ENCODE peak calls at places on chromosomes 3 and 15, in four cellular contexts. J is fibroblast of lung, U is left lung, O is adrenal gland. W is an unnamed sample.

GRCh38 chr15:72932461-72932860 is 119.8 kb upstream of the NEO1 start:
- DNase-seq in J (no peak), U (no peak), O (no peak), W (no peak)

GRCh38 chr3:142315083-142315482 is 89.7 kb upstream of the GK5 start:
- DNase-seq in O (no peak), U (no peak), J (peak; percentile 61), W (peak; percentile 32)

GRCh38 chr3:30873667-30874066 is 20.8 kb downstream of the GADL1 start:
- DNase-seq in U (no peak), J (no peak), O (no peak), W (no peak)

GRCh38 chr3:50473768-50474167 is 29.7 kb downstream of the CACNA2D2 start:
- DNase-seq in O (no peak), U (no peak), J (no peak), W (no peak)

GRCh38 chr3:111351334-111351733 is 190.7 kb upstream of the CD96 start:
- DNase-seq in U (no peak), J (no peak), O (no peak), W (no peak)

GRCh38 chr15:40963201-40963600 is 9.9 kb downstream of the CHAC1 start:
- DNase-seq in J (no peak), O (no peak), U (no peak), W (no peak)

GRCh38 chr3:152395764-152396163 is 127.0 kb downstream of the MBNL1 start:
- DNase-seq in O (no peak), U (no peak), J (no peak), W (no peak)

GRCh38 chr3:194272861-194273266 is 78.3 kb downstream of the CPN2 start:
- DNase-seq in O (peak; percentile 54), J (no peak), U (no peak), W (no peak)

GRCh38 chr3:123807820-123808219 is 76.3 kb downstream of the MYLK start:
- DNase-seq in O (no peak), U (no peak), J (no peak), W (no peak)

GRCh38 chr15:81215531-81215930 is 18.9 kb downstream of the IL16 start:
- DNase-seq in O (no peak), U (no peak), J (no peak), W (no peak)

GRCh38 chr15:66085128-66085527 is 168.4 kb downstream of the MEGF11 start:
- DNase-seq in J (no peak), U (no peak), O (no peak), W (no peak)

GRCh38 chr15:81899730-81900129 is 146.1 kb downstream of the MEX3B start:
- DNase-seq in U (no peak), J (no peak), O (no peak), W (no peak)

GRCh38 chr3:197007296-197007940 is 22.2 kb downstream of the MELTF start:
- DNase-seq in J (no peak), U (peak; percentile 56), O (no peak), W (no peak)

GRCh38 chr3:45499529-45499928 is 95.0 kb upstream of the LIMD1 start:
- DNase-seq in J (peak; percentile 79), O (no peak), U (no peak), W (no peak)

GRCh38 chr3:87448559-87448958 is 172.2 kb upstream of the POU1F1 start:
- DNase-seq in O (no peak), U (no peak), J (no peak), W (no peak)

GRCh38 chr15:48936666-48937065 is 27.1 kb downstream of the SHC4 start:
- DNase-seq in U (no peak), O (no peak), J (peak; percentile 14), W (peak; percentile 57)

GRCh38 chr15:79053894-79054293 is 36.7 kb downstream of the RASGRF1 start:
- DNase-seq in U (no peak), J (no peak), O (no peak), W (no peak)

GRCh38 chr15:80404057-80404718 is at the start of gene ARNT2:
- DNase-seq in J (no peak), U (peak; percentile 80), O (no peak), W (no peak)

GRCh38 chr15:94295275-94295674 is 63.9 kb downstream of the MCTP2 start:
- DNase-seq in U (no peak), J (no peak), O (no peak), W (no peak)

GRCh38 chr3:171383206-171384018 is 76.8 kb downstream of the TNIK start:
- DNase-seq in U (no peak), O (no peak), J (peak; percentile 72), W (no peak)

GRCh38 chr3:125148836-125149235 is 63.7 kb downstream of the SLC12A8 start:
- DNase-seq in U (peak; percentile 84), J (peak; percentile 59), O (no peak), W (no peak)

GRCh38 chr15:31102049-31102321 is 460 bp upstream of the TRPM1 start:
- DNase-seq in U (no peak), J (no peak), O (no peak), W (no peak)

GRCh38 chr15:57624730-57625129 is 33.0 kb downstream of the MYZAP start:
- DNase-seq in U (no peak), J (no peak), O (no peak), W (no peak)

GRCh38 chr3:65412591-65412990 is 626.1 kb downstream of the MAGI1 start:
- DNase-seq in J (no peak), O (peak; percentile 84), U (no peak), W (no peak)

GRCh38 chr15:42002333-42002732 is 18.5 kb downstream of the PLA2G4E start:
- DNase-seq in J (no peak), O (no peak), U (no peak), W (no peak)

GRCh38 chr15:60758961-60759729 is 280.2 kb upstream of the ICE2 start:
- DNase-seq in U (no peak), O (no peak), J (peak; percentile 83), W (peak; percentile 99)

GRCh38 chr3:87268646-87269211 is 7.7 kb downstream of the POU1F1 start:
- DNase-seq in O (no peak), J (peak; percentile 39), U (no peak), W (no peak)

GRCh38 chr3:101038880-101039279 is 45.7 kb upstream of the ABI3BP start:
- DNase-seq in O (no peak), J (no peak), U (no peak), W (peak; percentile 43)

GRCh38 chr3:61250784-61251173 is 473 bp downstream of the FHIT start:
- DNase-seq in O (peak; percentile 62), J (peak; percentile 6), U (no peak), W (no peak)

GRCh38 chr3:63047068-63047467 is 171.9 kb upstream of the CADPS start:
- DNase-seq in U (no peak), O (no peak), J (no peak), W (no peak)

GRCh38 chr3:129195731-129196256 is 12.1 kb upstream of the CNBP start:
- DNase-seq in U (no peak), O (peak; percentile 91), J (peak; percentile 95), W (peak; percentile 83)
- H3K4me3 ChIP-seq in U (no peak overlapping the region), O (peak overlapping the region; percentile 8), J (peak overlapping the region; percentile 4), W (peak overlapping the region; percentile 30)

DNA sequence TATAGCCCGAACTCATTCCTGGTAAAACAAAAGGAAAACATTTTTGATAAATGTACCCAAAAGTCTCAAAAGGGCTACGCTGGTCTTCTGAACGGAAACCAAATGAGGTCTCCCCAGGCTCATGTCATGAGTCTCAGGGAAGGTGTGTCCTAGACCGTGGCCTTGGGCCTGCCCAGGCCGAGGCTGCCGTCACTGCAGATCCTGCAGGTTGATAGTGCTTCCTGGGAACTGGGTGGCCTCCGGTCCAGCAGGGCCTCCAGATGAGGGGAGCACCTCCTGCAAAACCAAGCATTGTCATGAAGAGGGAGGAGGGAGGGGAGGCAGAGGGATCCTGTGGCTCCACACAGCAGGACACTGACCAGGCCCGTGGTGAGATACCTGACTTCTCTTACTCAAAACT is 37.5 kb downstream of the ZXDC start:
- DNase-seq in J (no peak), O (peak; percentile 48), U (peak; percentile 51), W (no peak)
- H3K4me3 ChIP-seq in J (no peak overlapping the region), O (no peak overlapping the region), U (no peak overlapping the region), W (no peak overlapping the region)

GRCh38 chr3:133413166-133414020 is 13.5 kb downstream of the BFSP2 start:
- DNase-seq in U (no peak), J (peak; percentile 61), O (no peak), W (no peak)
- H3K4me3 ChIP-seq in U (no peak overlapping the region), J (no peak overlapping the region), O (peak overlapping the region; percentile 41), W (no peak overlapping the region)

GRCh38 chr15:101194246-101195138 is 57.4 kb downstream of the CHSY1 start:
- DNase-seq in J (peak; percentile 55), O (no peak), U (no peak), W (no peak)
- H3K4me3 ChIP-seq in J (peak overlapping the region; percentile 5), O (peak overlapping the region; percentile 0), U (no peak overlapping the region), W (no peak overlapping the region)

W was measured in skeletal muscle cell.